ENCODE peak calls at places on chromosomes 2 and 18, in four cellular contexts. T is BE2C, R is WTC11, Z is PC-3. C is an unnamed sample.

GRCh38 chr2:208594642-208595385 is 188.2 kb downstream of the PTH2R start:
- DNase-seq in T (no peak), R (no peak), Z (no peak), C (no peak)

GRCh38 chr18:77123313-77124231 is 9.0 kb downstream of the MBP start:
- DNase-seq in T (no peak), R (no peak), Z (no peak), C (no peak)

GRCh38 chr2:27735263-27735904 is 36.1 kb upstream of the MRPL33 start:
- DNase-seq in T (no peak), R (peak), Z (no peak), C (peak)

GRCh38 chr18:3213231-3214059 is 6.3 kb downstream of the MYOM1 start:
- DNase-seq in T (no peak), R (no peak), Z (no peak), C (no peak)

GRCh38 chr2:119574864-119575263 is 30.6 kb downstream of the CFAP221 start:
- DNase-seq in T (no peak), R (no peak), Z (no peak), C (no peak)

GRCh38 chr2:96884299-96885156 is 14.6 kb upstream of the SEMA4C start:
- DNase-seq in T (no peak), R (no peak), Z (peak), C (peak)

GRCh38 chr2:225608136-225608535 is 208.6 kb downstream of the NYAP2 start:
- DNase-seq in T (no peak), R (no peak), Z (no peak), C (no peak)

GRCh38 chr2:160920791-160921303 is 239.4 kb upstream of the TANK start:
- DNase-seq in T (peak), R (no peak), Z (no peak), C (no peak)

GRCh38 chr2:85750509-85751299 is 3.1 kb upstream of the ATOH8 start:
- DNase-seq in T (peak), R (peak), Z (peak), C (peak)

GRCh38 chr2:8567469-8568108 is 114.3 kb upstream of the ID2 start:
- DNase-seq in T (no peak), R (no peak), Z (no peak), C (no peak)

GRCh38 chr18:48418000-48418399 is 8.8 kb upstream of the ZBTB7C start:
- DNase-seq in T (no peak), R (no peak), Z (no peak), C (no peak)

GRCh38 chr2:124590001-124590400 is 564.9 kb downstream of the CNTNAP5 start:
- DNase-seq in T (no peak), R (no peak), Z (no peak), C (no peak)

GRCh38 chr2:108579631-108580030 is 45.4 kb downstream of the LIMS1 start:
- DNase-seq in T (no peak), R (no peak), Z (no peak), C (no peak)

GRCh38 chr2:160429248-160430000 is 64.2 kb downstream of the RBMS1 start:
- DNase-seq in T (no peak), R (no peak), Z (peak), C (no peak)

GRCh38 chr2:48343571-48344440 is 186.1 kb upstream of the STON1 start:
- DNase-seq in T (no peak), R (no peak), Z (peak), C (peak)

GRCh38 chr2:23814963-23815362 is 112.0 kb downstream of the ATAD2B start:
- DNase-seq in T (no peak), R (no peak), Z (no peak), C (no peak)

GRCh38 chr18:54220406-54220805 is 4.1 kb downstream of the MBD2 start:
- DNase-seq in T (no peak), R (no peak), Z (no peak), C (no peak)

GRCh38 chr2:231926180-231926741 is at the start of gene NPPC:
- DNase-seq in T (peak), R (peak), Z (peak), C (peak)

GRCh38 chr2:158391361-158391760 is 65.2 kb downstream of the CCDC148 start:
- DNase-seq in T (no peak), R (no peak), Z (no peak), C (no peak)

GRCh38 chr2:158391876-158392275 is 64.7 kb downstream of the CCDC148 start:
- DNase-seq in T (no peak), R (no peak), Z (peak), C (peak)

GRCh38 chr2:158392683-158393082 is 63.9 kb downstream of the CCDC148 start:
- DNase-seq in T (no peak), R (no peak), Z (no peak), C (no peak)

GRCh38 chr2:158385646-158386045 is 70.9 kb downstream of the CCDC148 start:
- DNase-seq in T (no peak), R (no peak), Z (no peak), C (no peak)

DNA sequence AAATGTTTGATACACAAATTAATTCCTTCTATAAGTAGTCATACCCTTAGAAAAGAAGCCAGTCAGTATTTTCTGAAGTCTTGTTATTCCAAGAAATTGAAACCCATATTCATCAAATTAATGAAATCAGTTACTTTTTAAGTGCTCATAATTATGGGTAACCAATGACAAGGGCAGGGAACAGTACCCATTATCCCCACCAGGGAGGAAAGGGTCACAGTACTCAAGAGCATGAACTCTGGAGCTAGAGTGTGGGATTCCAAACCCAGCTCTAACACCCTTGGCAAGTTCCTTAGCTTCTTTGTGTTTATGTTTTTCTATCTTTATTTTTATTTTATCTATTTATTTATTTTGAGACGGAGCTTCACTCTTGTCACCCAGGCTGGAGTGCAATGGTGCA is 68.4 kb downstream of the CCDC148 start:
- DNase-seq in T (no peak), R (no peak), Z (no peak), C (no peak)
- TF ChIP-seq CTCF in T (no peak), R (no peak), Z (no peak), C (no peak)

DNA sequence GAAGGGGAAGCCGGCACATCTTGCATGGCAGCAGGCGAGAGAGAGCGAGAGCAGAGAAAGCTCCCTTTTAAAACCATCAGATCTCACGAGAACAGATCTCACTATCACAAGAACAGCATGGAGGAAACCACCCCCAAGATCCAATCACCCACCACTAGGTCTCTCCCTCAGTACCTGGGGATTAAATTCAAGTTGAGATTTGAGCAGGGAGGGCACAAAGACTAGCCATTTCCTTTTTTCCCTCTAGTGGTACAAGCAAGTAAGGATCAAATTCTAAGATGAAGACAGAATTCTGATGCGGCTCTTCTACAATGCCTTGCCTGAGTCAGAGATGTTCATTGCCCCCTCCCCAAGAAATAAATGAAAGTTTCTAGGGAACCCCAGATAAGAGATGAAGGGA is 45.6 kb upstream of the ANKRD44 start:
- DNase-seq in T (no peak), R (no peak), Z (peak), C (no peak)
- TF ChIP-seq CTCF in T (peak), R (no peak), Z (peak), C (peak)

GRCh38 chr2:196719565-196719872 is 80.0 kb downstream of the GTF3C3 start:
- DNase-seq in T (no peak), R (no peak), Z (no peak), C (no peak)

GRCh38 chr2:196718394-196718793 is 78.9 kb downstream of the CCDC150 start:
- DNase-seq in T (no peak), R (no peak), Z (no peak), C (no peak)

GRCh38 chr2:196718796-196719564 is 79.5 kb downstream of the CCDC150 start:
- DNase-seq in T (peak), R (peak), Z (peak), C (no peak)
- TF ChIP-seq CTCF in T (peak), R (no peak), Z (peak), C (no peak)

GRCh38 chr2:182672471-182673165 is 43.4 kb upstream of the DNAJC10 start:
- DNase-seq in T (no peak), R (no peak), Z (peak), C (peak)

GRCh38 chr2:182664212-182664611 is 51.8 kb upstream of the DNAJC10 start:
- DNase-seq in T (no peak), R (no peak), Z (no peak), C (no peak)

GRCh38 chr2:182666674-182667320 is 49.3 kb upstream of the DNAJC10 start:
- DNase-seq in T (no peak), R (no peak), Z (peak), C (peak)

GRCh38 chr2:182668671-182669070 is 47.4 kb upstream of the DNAJC10 start:
- DNase-seq in T (no peak), R (no peak), Z (peak), C (no peak)

DNA sequence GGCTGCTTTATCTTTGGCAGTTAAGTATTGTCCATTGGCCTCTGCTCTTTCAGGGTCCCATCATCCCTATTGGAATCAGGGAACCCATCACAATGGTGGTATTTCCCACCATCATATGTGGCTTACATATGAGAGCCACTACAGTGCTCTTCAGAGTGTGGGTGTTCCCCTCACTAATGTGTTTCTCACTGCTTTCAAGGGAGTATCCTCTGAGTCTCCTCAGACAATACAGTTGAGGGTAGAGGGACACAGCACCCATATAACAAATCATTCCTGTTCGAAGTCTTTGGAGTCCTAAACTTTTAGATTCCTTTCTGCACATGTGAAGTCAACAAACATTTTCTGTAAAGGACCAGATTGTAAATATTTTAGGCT is 48.7 kb upstream of the DNAJC10 start:
- DNase-seq in T (no peak), R (no peak), Z (no peak), C (no peak)
- TF ChIP-seq CTCF in T (no peak), R (no peak), Z (no peak), C (no peak)

DNA sequence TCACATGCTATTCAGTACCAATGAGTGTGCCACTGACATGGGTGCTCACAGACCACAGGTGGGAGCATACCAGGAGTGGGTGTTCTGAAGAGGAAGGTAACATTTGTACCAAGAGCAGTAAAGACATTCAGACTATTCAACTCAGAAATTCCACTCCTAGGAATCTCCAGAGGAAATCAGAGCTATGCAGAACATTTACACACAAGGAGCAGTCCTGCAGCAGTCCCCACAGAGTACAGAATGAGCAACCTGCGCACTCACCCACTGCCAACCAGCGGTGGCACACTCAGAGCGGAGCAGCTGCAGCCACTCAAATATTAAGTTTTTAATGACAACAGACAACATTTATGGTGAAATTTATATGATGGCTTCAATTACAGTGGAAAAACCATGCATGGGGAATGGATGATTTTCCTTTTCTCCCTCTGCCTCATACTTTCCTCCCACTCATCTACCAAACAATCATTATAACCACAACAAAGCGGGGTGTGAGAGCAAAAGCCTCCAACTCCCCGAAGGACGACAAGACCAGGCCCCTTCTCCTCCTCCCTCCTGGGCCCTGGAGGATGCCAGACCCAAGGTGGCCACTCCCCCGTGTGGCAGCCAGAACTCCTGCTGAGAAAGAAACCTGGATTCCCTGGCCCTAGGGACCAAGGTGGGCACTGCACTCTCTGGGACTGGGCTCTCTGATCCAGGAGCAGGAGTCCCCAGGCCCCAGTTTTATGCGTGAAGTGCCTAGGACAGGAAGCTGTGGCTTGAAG is 5.4 kb downstream of the HS6ST1 start:
- DNase-seq in T (peak), R (peak), Z (peak), C (no peak)
- TF ChIP-seq CTCF in T (peak), R (no peak), Z (peak), C (peak)

GRCh38 chr2:126531029-126531428 is 124.9 kb upstream of the GYPC start:
- DNase-seq in T (no peak), R (no peak), Z (no peak), C (no peak)

DNA sequence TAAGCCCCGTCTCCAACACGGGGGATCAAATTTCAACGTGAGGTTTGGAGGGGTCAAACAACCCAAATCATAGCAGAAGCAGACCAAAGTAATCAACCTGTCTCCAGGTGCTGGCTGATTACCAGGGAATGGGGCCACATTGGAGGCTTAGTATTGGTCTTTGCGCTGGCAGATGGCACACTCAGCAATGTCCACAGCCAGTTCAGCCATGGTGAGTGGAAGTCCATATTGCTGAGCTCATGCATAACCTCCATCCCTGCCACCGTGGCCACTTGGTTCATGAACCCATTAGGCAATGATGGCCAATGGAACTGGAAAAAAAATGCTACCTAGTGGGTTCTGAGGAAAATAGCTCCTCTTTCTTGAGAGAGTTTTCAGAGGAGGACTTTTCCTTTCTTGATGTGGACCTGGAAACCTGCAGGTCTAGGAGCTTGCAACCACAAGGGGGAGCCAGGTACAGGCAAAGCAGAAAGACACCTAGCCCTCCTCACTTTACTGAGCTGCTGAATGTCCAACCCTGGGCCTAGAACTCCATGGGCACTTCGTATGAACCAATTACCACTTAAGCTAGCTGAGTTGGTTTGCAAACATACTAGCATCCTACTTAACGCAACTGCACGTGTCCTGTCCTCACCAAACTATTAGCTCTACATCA is 128.0 kb upstream of the GYPC start:
- DNase-seq in T (peak), R (peak), Z (no peak), C (no peak)
- TF ChIP-seq CTCF in T (peak), R (peak), Z (peak), C (peak)

C was measured in foreskin keratinocyte.